ENCODE peak calls at places on chromosomes 1 and 21, in seven cellular contexts. One of them, this sample, is unnamed.

GRCh38 chr21:16071761-16072160 is 342.0 kb downstream of the USP25 start:
- DNase-seq in K562: no peak
- DNase-seq in A549: no peak
- DNase-seq in H1: no peak
- DNase-seq in HCT116: no peak
- DNase-seq in GM12878: no peak
- DNase-seq in HepG2: no peak
- DNase-seq in this sample: no peak

GRCh38 chr1:35857830-35858229 is 25.2 kb upstream of the AGO1 start:
- DNase-seq in HCT116: peak
- DNase-seq in GM12878: no peak
- DNase-seq in H1: no peak
- DNase-seq in K562: no peak
- DNase-seq in HepG2: no peak
- DNase-seq in A549: no peak
- DNase-seq in this sample: peak

GRCh38 chr1:168708698-168709406 is 20.2 kb downstream of the DPT start:
- DNase-seq in K562: no peak
- DNase-seq in HCT116: no peak
- DNase-seq in A549: no peak
- DNase-seq in HepG2: no peak
- DNase-seq in GM12878: no peak
- DNase-seq in H1: no peak
- DNase-seq in this sample: no peak

GRCh38 chr1:179809506-179810366 is 66.6 kb downstream of the FAM163A start:
- DNase-seq in H1: peak
- DNase-seq in HepG2: peak
- DNase-seq in K562: peak
- DNase-seq in GM12878: peak
- DNase-seq in HCT116: peak
- DNase-seq in A549: peak
- DNase-seq in this sample: peak

GRCh38 chr1:223831755-223832636 is 13.8 kb downstream of the TP53BP2 start:
- DNase-seq in GM12878: no peak
- DNase-seq in HCT116: no peak
- DNase-seq in K562: no peak
- DNase-seq in A549: peak
- DNase-seq in H1: no peak
- DNase-seq in HepG2: no peak
- DNase-seq in this sample: peak

GRCh38 chr21:16088121-16088520 is 358.3 kb downstream of the USP25 start:
- DNase-seq in HepG2: no peak
- DNase-seq in GM12878: no peak
- DNase-seq in A549: no peak
- DNase-seq in H1: no peak
- DNase-seq in K562: no peak
- DNase-seq in HCT116: no peak
- DNase-seq in this sample: no peak

GRCh38 chr1:204578867-204579664 is 62.9 kb downstream of the MDM4 start:
- DNase-seq in HCT116: no peak
- DNase-seq in HepG2: no peak
- DNase-seq in A549: no peak
- DNase-seq in K562: no peak
- DNase-seq in GM12878: peak
- DNase-seq in H1: no peak
- DNase-seq in this sample: no peak

GRCh38 chr1:101203812-101204540 is 32.8 kb upstream of the S1PR1 start:
- DNase-seq in A549: no peak
- DNase-seq in K562: no peak
- DNase-seq in H1: no peak
- DNase-seq in GM12878: no peak
- DNase-seq in HepG2: no peak
- DNase-seq in HCT116: no peak
- DNase-seq in this sample: peak

GRCh38 chr1:1278620-1279019 is 1.6 kb upstream of the SCNN1D start:
- DNase-seq in H1: no peak
- DNase-seq in A549: no peak
- DNase-seq in HCT116: no peak
- DNase-seq in K562: no peak
- DNase-seq in GM12878: no peak
- DNase-seq in HepG2: no peak
- DNase-seq in this sample: no peak

GRCh38 chr1:212558665-212559480 is 49.7 kb upstream of the ATF3 start:
- DNase-seq in GM12878: peak
- DNase-seq in H1: peak
- DNase-seq in A549: peak
- DNase-seq in K562: peak
- DNase-seq in HCT116: peak
- DNase-seq in HepG2: peak
- DNase-seq in this sample: peak

GRCh38 chr21:33703750-33704606 is 61.7 kb downstream of the ITSN1 start:
- DNase-seq in K562: no peak
- DNase-seq in H1: no peak
- DNase-seq in GM12878: no peak
- DNase-seq in HCT116: no peak
- DNase-seq in A549: no peak
- DNase-seq in HepG2: no peak
- DNase-seq in this sample: peak

GRCh38 chr1:98739762-98740161 is 78.2 kb downstream of the SNX7 start:
- DNase-seq in H1: no peak
- DNase-seq in HCT116: no peak
- DNase-seq in HepG2: no peak
- DNase-seq in K562: no peak
- DNase-seq in A549: no peak
- DNase-seq in GM12878: no peak
- DNase-seq in this sample: no peak
- TF ChIP-seq CEBPB in H1: no peak
- TF ChIP-seq CEBPB in HCT116: no peak
- TF ChIP-seq CEBPB in HepG2: no peak
- TF ChIP-seq CEBPB in K562: no peak
- TF ChIP-seq CEBPB in A549: no peak
- TF ChIP-seq CEBPB in GM12878: no peak
- TF ChIP-seq CEBPB in this sample: no peak

GRCh38 chr1:229326601-229327000 is 16.2 kb downstream of the CCSAP start:
- DNase-seq in H1: no peak
- DNase-seq in HCT116: no peak
- DNase-seq in GM12878: no peak
- DNase-seq in K562: no peak
- DNase-seq in HepG2: no peak
- DNase-seq in A549: no peak
- DNase-seq in this sample: no peak
- TF ChIP-seq CEBPB in H1: no peak
- TF ChIP-seq CEBPB in HCT116: no peak
- TF ChIP-seq CEBPB in GM12878: no peak
- TF ChIP-seq CEBPB in K562: no peak
- TF ChIP-seq CEBPB in HepG2: no peak
- TF ChIP-seq CEBPB in A549: no peak
- TF ChIP-seq CEBPB in this sample: no peak

GRCh38 chr1:71307451-71307850 is 226.6 kb upstream of the ZRANB2 start:
- DNase-seq in HepG2: no peak
- DNase-seq in H1: no peak
- DNase-seq in GM12878: no peak
- DNase-seq in K562: no peak
- DNase-seq in HCT116: no peak
- DNase-seq in A549: no peak
- DNase-seq in this sample: peak
- TF ChIP-seq CEBPB in HepG2: no peak
- TF ChIP-seq CEBPB in H1: no peak
- TF ChIP-seq CEBPB in GM12878: no peak
- TF ChIP-seq CEBPB in K562: no peak
- TF ChIP-seq CEBPB in HCT116: no peak
- TF ChIP-seq CEBPB in A549: no peak
- TF ChIP-seq CEBPB in this sample: no peak

DNA sequence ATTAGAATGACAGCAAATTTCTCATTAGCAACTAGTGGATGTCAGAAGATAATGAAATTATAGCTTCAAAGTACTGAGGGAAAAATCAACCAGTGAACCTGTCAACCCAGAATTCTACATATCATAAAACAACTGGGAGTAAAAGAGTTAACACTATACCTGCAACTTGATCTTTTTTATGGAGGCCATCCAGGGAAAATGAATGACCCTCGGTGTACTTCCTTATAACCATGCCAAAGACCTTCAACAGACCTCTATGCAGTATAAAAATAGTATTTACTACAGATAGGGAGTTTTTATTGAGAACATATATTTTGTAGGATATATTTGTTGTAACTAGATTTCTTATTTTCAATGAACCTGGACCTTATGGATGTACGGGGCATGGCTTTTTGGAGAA is 392.5 kb upstream of the ZRANB2 start:
- DNase-seq in K562: no peak
- DNase-seq in HCT116: no peak
- DNase-seq in H1: no peak
- DNase-seq in GM12878: no peak
- DNase-seq in A549: no peak
- DNase-seq in HepG2: no peak
- DNase-seq in this sample: no peak
- TF ChIP-seq CEBPB in K562: no peak
- TF ChIP-seq CEBPB in HCT116: no peak
- TF ChIP-seq CEBPB in H1: no peak
- TF ChIP-seq CEBPB in GM12878: no peak
- TF ChIP-seq CEBPB in A549: no peak
- TF ChIP-seq CEBPB in HepG2: no peak
- TF ChIP-seq CEBPB in this sample: no peak

GRCh38 chr1:4175566-4176405 is 275.7 kb upstream of the C1orf174 start:
- DNase-seq in HepG2: no peak
- DNase-seq in K562: no peak
- DNase-seq in H1: peak
- DNase-seq in A549: no peak
- DNase-seq in HCT116: no peak
- DNase-seq in GM12878: no peak
- DNase-seq in this sample: no peak
- TF ChIP-seq CEBPB in HepG2: no peak
- TF ChIP-seq CEBPB in K562: no peak
- TF ChIP-seq CEBPB in H1: no peak
- TF ChIP-seq CEBPB in A549: no peak
- TF ChIP-seq CEBPB in HCT116: no peak
- TF ChIP-seq CEBPB in GM12878: no peak
- TF ChIP-seq CEBPB in this sample: no peak

GRCh38 chr1:60051191-60051590 is 22.4 kb downstream of the C1orf87 start:
- DNase-seq in K562: no peak
- DNase-seq in HepG2: no peak
- DNase-seq in H1: no peak
- DNase-seq in GM12878: no peak
- DNase-seq in A549: no peak
- DNase-seq in HCT116: no peak
- DNase-seq in this sample: no peak

GRCh38 chr1:60052634-60053033 is 20.9 kb downstream of the C1orf87 start:
- DNase-seq in K562: no peak
- DNase-seq in HepG2: no peak
- DNase-seq in HCT116: no peak
- DNase-seq in A549: no peak
- DNase-seq in GM12878: no peak
- DNase-seq in H1: no peak
- DNase-seq in this sample: no peak

GRCh38 chr1:60054374-60054773 is 19.2 kb downstream of the C1orf87 start:
- DNase-seq in K562: no peak
- DNase-seq in A549: no peak
- DNase-seq in HCT116: no peak
- DNase-seq in HepG2: no peak
- DNase-seq in GM12878: no peak
- DNase-seq in H1: no peak
- DNase-seq in this sample: no peak

DNA sequence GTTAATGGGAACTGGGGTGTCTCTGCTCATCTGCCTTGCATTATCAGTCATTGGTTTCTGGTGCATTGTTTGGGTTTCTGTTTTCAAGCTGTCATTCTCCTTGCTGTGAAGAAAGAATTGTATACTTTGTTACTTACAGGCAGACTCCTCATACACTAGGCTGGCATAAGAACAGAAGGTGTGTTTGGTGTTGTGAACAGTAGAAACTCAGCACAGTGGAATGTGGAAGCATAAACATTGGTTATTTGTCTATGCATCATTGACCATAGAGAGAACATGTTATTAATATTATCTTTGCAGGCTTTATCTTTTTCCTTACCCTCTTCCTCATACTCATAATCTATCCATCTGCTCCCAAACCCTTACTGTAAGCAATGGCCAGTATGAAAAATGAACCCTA is 18.2 kb downstream of the C1orf87 start:
- DNase-seq in GM12878: no peak
- DNase-seq in HepG2: no peak
- DNase-seq in HCT116: no peak
- DNase-seq in H1: no peak
- DNase-seq in A549: no peak
- DNase-seq in K562: no peak
- DNase-seq in this sample: peak
- TF ChIP-seq CEBPB in GM12878: no peak
- TF ChIP-seq CEBPB in HepG2: no peak
- TF ChIP-seq CEBPB in HCT116: no peak
- TF ChIP-seq CEBPB in H1: no peak
- TF ChIP-seq CEBPB in A549: no peak
- TF ChIP-seq CEBPB in K562: no peak
- TF ChIP-seq CEBPB in this sample: no peak

This sample was measured in IMR-90.